ENCODE peak calls at places on chromosomes 12 and 14, in six cellular contexts. K is NCI-H524, H is ureter, L is NCI-H345, D is smooth muscle cell of the brain vasculature, Z is non-pigmented ciliary epithelial cell. A is an unnamed sample.

GRCh38 chr12:67517181-67517887 is 131.2 kb upstream of the DYRK2 start:
- DNase-seq in H (peak), L (peak), K (no peak), D (no peak), Z (no peak), A (peak)

GRCh38 chr12:49795654-49796105 is 32.5 kb downstream of the NCKAP5L start:
- DNase-seq in K (no peak), L (no peak), Z (no peak), H (no peak), D (no peak), A (no peak)

GRCh38 chr12:2479866-2480510 is 314.8 kb upstream of the FKBP4 start:
- DNase-seq in L (no peak), Z (no peak), H (no peak), K (no peak), D (no peak), A (no peak)

GRCh38 chr14:92994131-92994676 is 71.3 kb downstream of the CHGA start:
- DNase-seq in Z (no peak), H (no peak), L (no peak), D (no peak), K (no peak), A (no peak)

GRCh38 chr14:61395115-61395725 is 73.8 kb downstream of the PRKCH start:
- DNase-seq in L (no peak), K (no peak), D (no peak), Z (no peak), H (no peak), A (no peak)

GRCh38 chr12:108782971-108783370 is 51.7 kb upstream of the CORO1C start:
- DNase-seq in H (no peak), L (no peak), K (no peak), D (no peak), Z (no peak), A (no peak)

GRCh38 chr12:63937381-63938168 is 93.1 kb downstream of the SRGAP1 start:
- DNase-seq in K (peak), Z (no peak), L (no peak), D (no peak), H (no peak), A (no peak)

GRCh38 chr12:81811778-81812125 is 52.6 kb upstream of the PPFIA2 start:
- DNase-seq in Z (no peak), H (no peak), D (no peak), L (no peak), K (no peak), A (no peak)

GRCh38 chr12:121033625-121034349 is 5.3 kb downstream of the OASL start:
- DNase-seq in L (no peak), H (no peak), Z (no peak), K (no peak), D (no peak), A (peak)

GRCh38 chr14:49942090-49942489 is 49.2 kb downstream of the ARF6 start:
- DNase-seq in Z (no peak), H (no peak), L (no peak), K (no peak), D (no peak), A (no peak)

GRCh38 chr12:108622425-108622824 is 11.3 kb downstream of the SELPLG start:
- DNase-seq in Z (no peak), H (no peak), K (no peak), D (no peak), L (no peak), A (no peak)

GRCh38 chr14:99315197-99315596 is 43.2 kb upstream of the BCL11B start:
- DNase-seq in D (no peak), L (no peak), Z (no peak), H (no peak), K (no peak), A (no peak)

GRCh38 chr12:53287741-53288216 is 7.6 kb upstream of the PFDN5 start:
- DNase-seq in Z (no peak), D (peak), L (peak), K (peak), H (peak), A (peak)

GRCh38 chr12:44819884-44820283 is 56.2 kb downstream of the NELL2 start:
- DNase-seq in D (no peak), K (no peak), L (no peak), Z (no peak), H (no peak), A (no peak)

GRCh38 chr12:61821381-61821780 is 438.8 kb upstream of the USP15 start:
- DNase-seq in Z (peak), K (no peak), L (no peak), H (no peak), D (peak), A (no peak)

GRCh38 chr12:99059824-99060526 is 414.9 kb downstream of the APAF1 start:
- DNase-seq in D (no peak), Z (peak), L (no peak), K (peak), H (no peak), A (no peak)

GRCh38 chr12:115149685-115150378 is 465.9 kb upstream of the TBX3 start:
- DNase-seq in H (no peak), D (no peak), K (no peak), L (no peak), Z (peak), A (no peak)

GRCh38 chr14:68637106-68638021 is 155.5 kb downstream of the ZFP36L1 start:
- DNase-seq in D (no peak), H (no peak), K (no peak), L (no peak), Z (no peak), A (no peak)

GRCh38 chr12:18683603-18684002 is 54.2 kb downstream of the PLCZ1 start:
- DNase-seq in Z (no peak), L (no peak), K (no peak), D (no peak), H (no peak), A (no peak)

GRCh38 chr12:38745601-38746000 is 159.8 kb downstream of the CPNE8 start:
- DNase-seq in H (no peak), D (no peak), Z (no peak), L (no peak), K (no peak), A (no peak)

GRCh38 chr12:99049774-99050173 is 404.7 kb downstream of the APAF1 start:
- DNase-seq in K (no peak), Z (no peak), L (no peak), H (no peak), D (no peak), A (no peak)

GRCh38 chr14:24630872-24631477 is 3.0 kb downstream of the GZMB start:
- DNase-seq in L (peak), K (no peak), Z (no peak), H (no peak), D (no peak), A (peak)

GRCh38 chr12:108193922-108194321 is 64.8 kb downstream of the WSCD2 start:
- DNase-seq in K (peak), L (peak), Z (no peak), H (no peak), D (no peak), A (no peak)

GRCh38 chr14:72664651-72665050 is 229.2 kb downstream of the DPF3 start:
- DNase-seq in L (no peak), K (no peak), Z (no peak), H (no peak), D (no peak), A (no peak)

GRCh38 chr12:125983094-125983783 is 918.0 kb downstream of the AACS start:
- DNase-seq in Z (peak), K (peak), H (peak), D (no peak), L (no peak), A (peak)

GRCh38 chr12:111596985-111597730 is 2.0 kb downstream of the ATXN2 start:
- DNase-seq in H (peak), L (peak), D (no peak), K (peak), Z (no peak), A (peak)

GRCh38 chr12:100017056-100017455 is 32.3 kb upstream of the ANKS1B start:
- DNase-seq in K (no peak), Z (no peak), D (no peak), H (no peak), L (no peak), A (no peak)